ENCODE peak calls at places on chromosomes 5 and 9, in eight cellular contexts. K is PC-3, I is colonic mucosa, T is HCT116, N is mammary epithelial cell, E is IMR-90, V is GM23248, X is MM.1S. G is an unnamed sample.
A peak's percentile ranks its signal among the peaks of the same experiment; 100 is the strongest.

GRCh38 chr5:38258319-38259061 is at the start of gene EGFLAM:
- DNase-seq in T (no peak), K (no peak), E (no peak), I (no peak), V (peak; percentile 44), X (no peak), N (peak; percentile 4), G (peak; percentile 32)

GRCh38 chr5:65127181-65127901 is 354.4 kb downstream of the ADAMTS6 start:
- DNase-seq in T (no peak), N (no peak), K (no peak), X (no peak), V (peak; percentile 66), I (no peak), E (peak; percentile 93), G (peak; percentile 63)

GRCh38 chr5:97531549-97531948 is 348.5 kb upstream of the RIOK2 start:
- DNase-seq in T (no peak), V (no peak), E (no peak), N (no peak), X (no peak), I (no peak), K (no peak), G (no peak)

GRCh38 chr5:179759961-179760541 is 27.4 kb downstream of the MAML1 start:
- DNase-seq in I (no peak), T (no peak), X (no peak), V (no peak), N (peak; percentile 15), K (no peak), E (no peak), G (no peak)

GRCh38 chr9:11204521-11204920 is 591.7 kb upstream of the PTPRD start:
- DNase-seq in T (no peak), N (no peak), K (peak; percentile 19), I (no peak), V (no peak), E (no peak), X (no peak), G (no peak)

GRCh38 chr9:93589688-93590087 is 13.3 kb downstream of the PHF2 start:
- DNase-seq in N (no peak), V (peak; percentile 46), I (no peak), T (no peak), E (peak; percentile 52), K (no peak), X (no peak), G (peak; percentile 60)

GRCh38 chr9:90547896-90548295 is 94.7 kb downstream of the DIRAS2 start:
- DNase-seq in X (no peak), E (no peak), T (no peak), I (no peak), K (peak; percentile 5), V (no peak), N (peak; percentile 3), G (no peak)

GRCh38 chr5:141393267-141393666 is 834 bp downstream of the PCDHGA8 start:
- DNase-seq in V (no peak), E (no peak), X (no peak), I (no peak), T (no peak), K (no peak), N (no peak), G (no peak)

GRCh38 chr9:123356851-123357747 is 1.1 kb downstream of the CRB2 start:
- DNase-seq in K (no peak), N (no peak), X (no peak), I (no peak), T (no peak), E (no peak), V (no peak), G (no peak)

GRCh38 chr5:115775999-115776398 is 40.5 kb downstream of the CDO1 start:
- DNase-seq in X (no peak), T (no peak), E (no peak), K (no peak), I (no peak), V (no peak), N (no peak), G (no peak)

GRCh38 chr9:124792976-124793594 is 16.2 kb downstream of the OLFML2A start:
- DNase-seq in K (no peak), X (no peak), T (no peak), E (peak; percentile 49), I (no peak), N (no peak), V (peak; percentile 57), G (peak; percentile 59)

GRCh38 chr5:68683632-68684035 is 410.2 kb upstream of the SLC30A5 start:
- DNase-seq in V (peak; percentile 96), N (peak; percentile 97), E (peak; percentile 95), T (peak; percentile 80), X (no peak), K (peak; percentile 86), I (no peak), G (peak; percentile 95)

GRCh38 chr5:15695171-15695676 is 195.2 kb downstream of the FBXL7 start:
- DNase-seq in V (peak; percentile 71), I (no peak), T (no peak), N (no peak), K (no peak), X (no peak), E (peak; percentile 50), G (peak; percentile 64)

GRCh38 chr9:1073497-1073896 is 23.3 kb downstream of the DMRT2 start:
- DNase-seq in K (no peak), E (no peak), T (no peak), X (no peak), V (no peak), N (no peak), I (no peak), G (no peak)

GRCh38 chr9:127640908-127641545 is 28.9 kb downstream of the STXBP1 start:
- DNase-seq in V (no peak), N (no peak), I (no peak), X (no peak), E (no peak), K (no peak), T (no peak), G (no peak)

GRCh38 chr5:67059747-67060490 is 136.7 kb downstream of the CD180 start:
- DNase-seq in E (peak; percentile 89), T (no peak), K (peak; percentile 30), N (peak; percentile 64), I (no peak), V (peak; percentile 31), X (no peak), G (peak; percentile 72)

GRCh38 chr5:52909192-52909591 is 80.0 kb upstream of the ITGA2 start:
- DNase-seq in V (no peak), K (no peak), I (no peak), E (no peak), N (no peak), T (no peak), X (no peak), G (no peak)

GRCh38 chr5:142976861-142977260 is 206.7 kb downstream of the ARHGAP26 start:
- DNase-seq in E (peak; percentile 29), T (no peak), X (no peak), I (no peak), N (peak; percentile 17), V (peak; percentile 49), K (no peak), G (no peak)

GRCh38 chr9:137478613-137479314 is 19.6 kb upstream of the NSMF start:
- DNase-seq in T (no peak), K (no peak), X (no peak), N (no peak), E (peak; percentile 24), V (no peak), I (no peak), G (no peak)

GRCh38 chr9:136286359-136286986 is 17.4 kb downstream of the CCDC187 start:
- DNase-seq in E (no peak), X (no peak), I (no peak), V (no peak), K (no peak), N (no peak), T (no peak), G (no peak)

GRCh38 chr5:138468966-138469539 is 3.8 kb downstream of the EGR1 start:
- DNase-seq in K (no peak), E (peak; percentile 82), N (no peak), V (peak; percentile 31), X (no peak), I (no peak), T (peak; percentile 78), G (peak; percentile 84)

GRCh38 chr5:42591026-42591425 is 165.6 kb upstream of the CCDC152 start:
- DNase-seq in X (no peak), T (no peak), N (no peak), E (no peak), I (peak; percentile 21), K (no peak), V (no peak), G (peak; percentile 48)

GRCh38 chr5:9543266-9543925 is 2.5 kb downstream of the SEMA5A start:
- DNase-seq in N (no peak), I (no peak), E (peak; percentile 36), V (peak; percentile 57), K (no peak), X (no peak), T (no peak), G (peak; percentile 68)

GRCh38 chr9:123176230-123176629 is 92.2 kb downstream of the STRBP start:
- DNase-seq in X (no peak), E (peak; percentile 47), V (peak; percentile 40), N (peak; percentile 60), K (peak; percentile 53), T (no peak), I (no peak), G (no peak)

GRCh38 chr9:124790301-124790700 is 13.4 kb downstream of the OLFML2A start:
- DNase-seq in N (no peak), I (no peak), T (no peak), V (no peak), E (no peak), K (no peak), X (no peak), G (no peak)

GRCh38 chr9:16509946-16510504 is 360.4 kb downstream of the BNC2 start:
- DNase-seq in X (no peak), N (peak; percentile 44), V (peak; percentile 54), E (peak; percentile 81), K (peak; percentile 10), T (no peak), I (no peak), G (peak; percentile 52)

GRCh38 chr5:114297915-114298314 is 64.0 kb upstream of the KCNN2 start:
- DNase-seq in I (no peak), E (no peak), V (no peak), X (no peak), T (no peak), K (no peak), N (no peak), G (no peak)

GRCh38 chr5:114296191-114296590 is 65.7 kb upstream of the KCNN2 start:
- DNase-seq in T (no peak), K (no peak), I (no peak), N (no peak), X (no peak), E (peak; percentile 88), V (no peak), G (peak; percentile 24)
- H3K36me3 ChIP-seq in T (no peaks in the 10 kb centered on the region), K (no peaks in the 10 kb centered on the region), I (no peaks in the 10 kb centered on the region), N (no peaks in the 10 kb centered on the region), X (no peaks in the 10 kb centered on the region), E (no peaks in the 10 kb centered on the region), V (no peaks in the 10 kb centered on the region), G (no peaks in the 10 kb centered on the region)

GRCh38 chr5:173745123-173745522 is 128.7 kb upstream of the BOD1 start:
- DNase-seq in N (no peak), E (no peak), T (no peak), K (no peak), V (no peak), I (no peak), X (peak; percentile 98), G (no peak)
- H3K9ac ChIP-seq in N (no peak overlapping the region), E (no peak overlapping the region), T (no peak overlapping the region), K (no peak overlapping the region), V (no peak overlapping the region), I (no peak overlapping the region), X (peak overlapping the region; percentile 96), G (no peak overlapping the region)

GRCh38 chr9:38041564-38042267 is 27.3 kb downstream of the SHB start:
- DNase-seq in E (no peak), V (no peak), I (no peak), X (no peak), T (no peak), K (no peak), N (no peak), G (no peak)
- H3K4me1 ChIP-seq in E (peaks cover 44% of the 10 kb centered on the region), V (peaks cover 44% of the 10 kb centered on the region), I (peaks cover 14% of the 10 kb centered on the region), X (no peaks in the 10 kb centered on the region), T (peaks cover 95% of the 10 kb centered on the region), K (peaks cover 63% of the 10 kb centered on the region), N (peaks cover 51% of the 10 kb centered on the region), G (peaks cover 34% of the 10 kb centered on the region)

GRCh38 chr9:132074736-132075135 is 4.9 kb downstream of the MED27 start:
- DNase-seq in K (no peak), X (no peak), E (peak; percentile 75), T (no peak), V (peak; percentile 80), I (no peak), N (peak; percentile 43), G (peak; percentile 75)
- H3K36me3 ChIP-seq in K (peaks cover 17% of the 10 kb centered on the region), X (no peaks in the 10 kb centered on the region), E (peaks cover 14% of the 10 kb centered on the region), T (peaks cover 6% of the 10 kb centered on the region), V (peaks cover 11% of the 10 kb centered on the region), I (no peaks in the 10 kb centered on the region), N (peaks cover 2% of the 10 kb centered on the region), G (peaks cover 34% of the 10 kb centered on the region)